ENCODE peak calls at places on chromosomes 7 and 10, in four cellular contexts. Z is fibroblast of mammary gland, O is AG09309, D is GM23338. I is an unnamed sample.

GRCh38 chr7:101733713-101734475 is 83.5 kb upstream of the CUX1 start:
- DNase-seq in O (no peak), D (peak; percentile 85), Z (peak; percentile 14), I (no peak)

GRCh38 chr7:79421751-79422150 is 31.7 kb downstream of the MAGI2 start:
- DNase-seq in Z (no peak), O (no peak), D (no peak), I (no peak)

GRCh38 chr10:73183882-73184281 is 16.0 kb downstream of the FAM149B1 start:
- DNase-seq in O (peak; percentile 61), Z (peak; percentile 86), D (no peak), I (no peak)

GRCh38 chr7:2011266-2012043 is 221.3 kb downstream of the MAD1L1 start:
- DNase-seq in O (no peak), Z (no peak), D (no peak), I (no peak)

GRCh38 chr7:151245360-151246160 is 2.9 kb downstream of the SMARCD3 start:
- DNase-seq in O (no peak), Z (no peak), D (peak; percentile 62), I (no peak)

GRCh38 chr10:70626056-70626455 is 23.5 kb upstream of the PRF1 start:
- DNase-seq in D (peak; percentile 63), Z (no peak), O (no peak), I (no peak)

GRCh38 chr10:111142082-111142481 is 65.3 kb downstream of the ADRA2A start:
- DNase-seq in D (peak; percentile 40), Z (no peak), O (no peak), I (no peak)

GRCh38 chr7:65441010-65441409 is 67.4 kb downstream of the ZNF92 start:
- DNase-seq in Z (peak; percentile 86), O (peak; percentile 20), D (no peak), I (no peak)

GRCh38 chr10:70540089-70540788 is 61.7 kb downstream of the PALD1 start:
- DNase-seq in D (peak; percentile 84), Z (no peak), O (no peak), I (no peak)

GRCh38 chr7:4800487-4800886 is 25.1 kb downstream of the AP5Z1 start:
- DNase-seq in O (no peak), Z (no peak), D (no peak), I (no peak)

GRCh38 chr7:6640246-6640721 is 3.2 kb downstream of the ZNF316 start:
- DNase-seq in O (no peak), D (peak; percentile 88), Z (peak; percentile 93), I (peak; percentile 32)

GRCh38 chr10:80322711-80323110 is 33.3 kb upstream of the MAT1A start:
- DNase-seq in D (no peak), Z (no peak), O (no peak), I (no peak)

GRCh38 chr10:120586471-120586872 is 129.4 kb downstream of the PLPP4 start:
- DNase-seq in Z (peak; percentile 22), D (no peak), O (no peak), I (peak; percentile 4)

GRCh38 chr7:69651101-69651590 is 52.9 kb downstream of the AUTS2 start:
- DNase-seq in Z (no peak), O (no peak), D (no peak), I (no peak)

GRCh38 chr7:136953386-136953785 is 84.9 kb downstream of the CHRM2 start:
- DNase-seq in O (peak; percentile 42), Z (peak; percentile 52), D (no peak), I (peak; percentile 40)

GRCh38 chr10:90602815-90603600 is 254.8 kb downstream of the HTR7 start:
- DNase-seq in O (no peak), Z (peak; percentile 78), D (no peak), I (peak; percentile 80)

DNA sequence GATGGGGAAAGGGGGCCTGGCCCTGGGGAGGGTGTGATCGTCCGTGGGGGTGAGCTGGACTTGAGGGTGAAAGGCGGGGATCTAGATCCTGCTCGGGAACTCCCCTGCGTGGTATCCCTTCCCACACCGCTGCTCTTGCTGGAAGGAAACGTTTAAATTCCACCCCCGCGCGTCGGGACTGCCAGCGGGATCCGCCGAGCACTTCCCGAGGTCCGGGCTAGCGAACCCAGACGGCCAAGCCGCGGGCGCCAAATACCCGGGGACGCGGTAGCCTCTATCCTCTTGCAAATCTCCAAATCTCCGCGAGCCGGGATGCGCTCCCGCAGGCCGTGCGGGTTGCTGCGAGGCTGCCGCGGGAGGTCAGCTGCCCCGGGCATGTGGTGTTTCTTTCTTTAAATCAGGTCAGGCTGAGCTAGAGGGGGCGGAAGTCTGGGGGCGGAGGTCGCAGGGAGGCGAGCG is 904 bp downstream of the NPTX2 start:
- DNase-seq in O (no peak), Z (no peak), D (peak; percentile 49), I (no peak)
- H3K4me3 ChIP-seq in O (peak overlapping the region; percentile 20), Z (no peak overlapping the region), D (peak overlapping the region; percentile 77), I (peak overlapping the region; percentile 56)

GRCh38 chr7:19709249-19709578 is 377 bp upstream of the POLR1F start:
- DNase-seq in D (no peak), O (no peak), Z (no peak), I (no peak)
- H3K4me3 ChIP-seq in D (no peak overlapping the region), O (no peak overlapping the region), Z (no peak overlapping the region), I (peak overlapping the region; percentile 97)

DNA sequence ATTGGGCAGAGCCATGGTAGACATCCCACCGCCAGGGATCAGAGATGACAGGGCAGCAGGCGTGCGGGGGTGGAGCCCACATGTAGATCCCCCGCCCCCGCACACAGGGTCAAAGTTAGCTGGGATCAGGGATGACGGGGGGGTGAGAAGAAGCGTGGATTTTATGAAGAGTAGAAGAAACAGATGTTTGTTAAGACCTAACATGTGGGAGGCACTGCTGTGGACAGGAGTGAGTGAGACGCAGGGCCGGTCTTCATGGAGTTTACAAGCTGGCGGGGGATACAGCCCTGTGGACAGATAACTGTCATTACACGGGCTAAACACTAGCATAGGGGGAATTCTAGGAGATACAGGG is 154.0 kb upstream of the KLF14 start:
- DNase-seq in Z (peak; percentile 79), D (no peak), O (no peak), I (no peak)
- H3K4me3 ChIP-seq in Z (no peak overlapping the region), D (no peak overlapping the region), O (no peak overlapping the region), I (no peak overlapping the region)

DNA sequence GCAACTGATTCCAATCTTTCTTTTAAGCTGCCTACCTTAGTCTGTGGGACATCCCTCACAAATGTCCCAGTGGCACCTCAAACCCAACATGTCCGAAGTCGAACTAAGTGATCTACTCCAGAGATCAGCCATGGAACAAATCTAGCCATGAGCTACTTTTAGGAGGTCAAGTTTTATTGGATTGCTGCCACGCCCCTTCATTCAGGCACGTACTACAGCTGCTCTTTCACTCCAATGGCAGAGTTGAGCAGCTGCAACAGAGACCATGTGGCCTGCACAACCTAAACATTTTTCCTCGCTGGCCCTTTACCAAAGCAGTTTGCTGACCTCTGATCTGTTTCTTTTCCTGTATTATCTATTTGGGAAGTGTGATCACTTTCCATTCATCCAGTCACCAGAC is 192.4 kb upstream of the CDCA7L start:
- DNase-seq in Z (no peak), O (no peak), D (no peak), I (no peak)
- H3K4me3 ChIP-seq in Z (no peak overlapping the region), O (no peak overlapping the region), D (no peak overlapping the region), I (no peak overlapping the region)

GRCh38 chr7:142797342-142797798 is 26.6 kb downstream of the PRSS2 start:
- DNase-seq in O (no peak), Z (no peak), D (peak; percentile 47), I (no peak)

GRCh38 chr7:142796501-142797341 is 26.0 kb downstream of the PRSS2 start:
- DNase-seq in D (peak; percentile 49), Z (no peak), O (no peak), I (no peak)

GRCh38 chr7:142796001-142796500 is 25.3 kb downstream of the PRSS2 start:
- DNase-seq in D (peak; percentile 43), Z (no peak), O (no peak), I (no peak)

GRCh38 chr7:142793156-142793555 is 22.4 kb downstream of the PRSS2 start:
- DNase-seq in D (no peak), O (no peak), Z (no peak), I (no peak)

GRCh38 chr7:142795339-142795863 is 24.6 kb downstream of the PRSS2 start:
- DNase-seq in D (peak; percentile 87), Z (no peak), O (no peak), I (no peak)
- H3K4me3 ChIP-seq in D (peak overlapping the region; percentile 87), Z (no peak overlapping the region), O (no peak overlapping the region), I (no peak overlapping the region)

DNA sequence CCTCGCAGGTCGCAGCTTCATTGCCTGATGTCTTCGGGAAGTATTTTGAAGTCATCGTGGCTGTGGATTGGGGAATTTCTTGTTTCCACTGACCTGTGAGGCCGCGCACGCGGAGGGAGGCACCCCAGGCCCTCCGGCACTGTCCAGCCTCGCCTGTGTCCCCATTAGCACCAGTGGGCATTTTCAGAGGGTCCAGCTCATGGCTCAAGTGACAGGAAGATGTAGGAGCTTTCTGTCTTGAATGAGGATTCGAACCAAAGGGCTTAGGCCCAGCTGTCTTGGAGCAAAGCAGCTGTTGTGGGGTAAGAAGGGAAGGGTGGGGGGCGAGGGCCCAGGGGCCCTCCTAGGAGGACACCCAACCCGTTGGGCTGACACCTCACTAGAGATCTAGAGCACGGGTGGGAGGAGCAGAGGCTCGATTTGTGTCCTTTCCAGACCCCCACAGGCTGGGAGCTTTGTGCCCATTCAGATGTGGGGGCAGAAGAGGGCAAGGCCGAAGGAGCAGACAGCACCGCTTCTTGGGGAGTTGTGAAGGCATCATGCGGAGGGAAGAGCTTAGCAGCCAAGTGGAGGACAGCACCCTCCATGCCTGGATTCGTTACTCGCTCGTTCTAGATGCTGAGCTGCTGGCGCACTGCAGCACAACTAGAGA is 912 bp downstream of the ZNF37A start:
- DNase-seq in O (no peak), Z (peak; percentile 16), D (no peak), I (no peak)
- H3K4me3 ChIP-seq in O (peak overlapping the region; percentile 84), Z (peak overlapping the region; percentile 86), D (peak overlapping the region; percentile 73), I (peak overlapping the region; percentile 86)

DNA sequence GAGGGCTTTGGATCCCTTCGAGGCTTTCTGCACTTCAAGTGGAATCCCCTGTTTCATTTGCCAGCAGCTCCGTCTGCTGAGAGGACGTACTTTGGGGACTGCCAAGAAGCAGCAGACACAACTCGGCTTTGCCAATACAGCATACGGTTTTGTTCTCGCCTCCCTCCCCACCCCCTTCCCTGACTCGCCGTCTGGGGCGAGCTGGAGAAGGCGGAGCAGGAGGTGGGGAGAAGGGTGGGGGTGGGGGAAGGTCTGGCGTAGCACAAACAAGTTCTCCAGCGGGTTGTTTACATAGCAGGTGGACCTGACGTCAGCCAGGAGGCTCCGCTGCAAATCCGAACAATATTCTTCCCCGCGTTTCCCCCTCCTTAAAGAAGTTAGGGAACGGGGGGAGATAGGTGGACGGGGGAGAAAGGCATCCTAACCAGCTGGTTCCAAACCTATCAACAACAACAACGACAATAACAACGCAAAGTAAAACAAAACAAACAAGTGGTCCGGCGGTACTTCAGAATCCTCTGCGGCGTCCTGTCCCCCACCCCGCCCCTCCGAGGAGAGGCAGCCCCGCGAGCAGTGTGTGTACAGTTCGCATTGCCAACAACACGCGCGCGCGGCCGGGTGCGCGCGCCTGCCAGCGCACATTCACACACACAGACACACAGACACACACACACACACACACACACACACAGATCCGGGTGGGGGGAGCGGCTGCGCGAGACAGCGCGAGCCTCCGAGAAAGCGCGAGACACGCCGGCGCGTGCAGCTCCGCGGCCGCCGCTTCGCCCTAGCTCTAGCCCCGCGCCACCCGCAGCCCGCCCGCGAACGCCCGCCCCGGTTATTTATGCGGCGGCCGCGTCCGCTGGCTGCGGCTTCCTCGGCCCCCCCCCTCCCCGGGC is 167.0 kb upstream of the PPP1R3A start:
- DNase-seq in O (peak; percentile 61), Z (peak; percentile 82), D (peak; percentile 87), I (peak; percentile 71)
- H3K4me3 ChIP-seq in O (peak overlapping the region; percentile 94), Z (peak overlapping the region; percentile 77), D (peak overlapping the region; percentile 66), I (peak overlapping the region; percentile 77)

GRCh38 chr10:13439771-13440708 is 88.8 kb downstream of the BEND7 start:
- DNase-seq in Z (peak; percentile 19), D (peak; percentile 83), O (no peak), I (no peak)
- H3K4me3 ChIP-seq in Z (peak overlapping the region; percentile 19), D (peak overlapping the region; percentile 79), O (peak overlapping the region; percentile 17), I (peak overlapping the region; percentile 31)

GRCh38 chr7:135558881-135559280 is 1.2 kb downstream of the NUP205 start:
- DNase-seq in O (no peak), D (no peak), Z (no peak), I (no peak)
- H3K4me3 ChIP-seq in O (peak overlapping the region; percentile 91), D (peak overlapping the region; percentile 91), Z (peak overlapping the region; percentile 100), I (peak overlapping the region; percentile 86)

GRCh38 chr7:159030490-159031134 is 114.1 kb downstream of the VIPR2 start:
- DNase-seq in O (no peak), Z (peak; percentile 15), D (peak; percentile 90), I (no peak)
- H3K4me3 ChIP-seq in O (peak overlapping the region; percentile 30), Z (peak overlapping the region; percentile 10), D (peak overlapping the region; percentile 76), I (peak overlapping the region; percentile 33)